ENCODE peak calls at places on chromosomes 11 and 22, in seven cellular contexts. One of them, this sample, is unnamed.

GRCh38 chr22:40183029-40183581 is 5.4 kb downstream of the TNRC6B start:
- DNase-seq in A549: no peak
- DNase-seq in ovary: no peak
- DNase-seq in psoas muscle: no peak
- DNase-seq in pancreas: no peak
- DNase-seq in SJCRH30: peak; percentile 60
- DNase-seq in CD8-positive, alpha-beta memory T cell: peak; percentile 33
- DNase-seq in this sample: no peak

GRCh38 chr11:88064097-88064705 is 111.0 kb downstream of the RAB38 start:
- DNase-seq in A549: no peak
- DNase-seq in ovary: no peak
- DNase-seq in psoas muscle: no peak
- DNase-seq in pancreas: no peak
- DNase-seq in SJCRH30: peak; percentile 39
- DNase-seq in CD8-positive, alpha-beta memory T cell: no peak
- DNase-seq in this sample: no peak

GRCh38 chr11:103929168-103929903 is 107.1 kb upstream of the DDI1 start:
- DNase-seq in A549: no peak
- DNase-seq in ovary: no peak
- DNase-seq in psoas muscle: no peak
- DNase-seq in pancreas: no peak
- DNase-seq in SJCRH30: no peak
- DNase-seq in CD8-positive, alpha-beta memory T cell: no peak
- DNase-seq in this sample: no peak

GRCh38 chr22:43152001-43152354 is 619 bp downstream of the TSPO start:
- DNase-seq in A549: no peak
- DNase-seq in ovary: no peak
- DNase-seq in psoas muscle: no peak
- DNase-seq in pancreas: no peak
- DNase-seq in SJCRH30: no peak
- DNase-seq in CD8-positive, alpha-beta memory T cell: no peak
- DNase-seq in this sample: no peak

GRCh38 chr11:119254239-119254638 is 48.1 kb downstream of the CBL start:
- DNase-seq in A549: no peak
- DNase-seq in ovary: no peak
- DNase-seq in psoas muscle: no peak
- DNase-seq in pancreas: no peak
- DNase-seq in SJCRH30: no peak
- DNase-seq in CD8-positive, alpha-beta memory T cell: no peak
- DNase-seq in this sample: no peak

GRCh38 chr11:69958308-69958707 is 119.8 kb upstream of the ANO1 start:
- DNase-seq in A549: no peak
- DNase-seq in ovary: no peak
- DNase-seq in psoas muscle: no peak
- DNase-seq in pancreas: no peak
- DNase-seq in SJCRH30: no peak
- DNase-seq in CD8-positive, alpha-beta memory T cell: no peak
- DNase-seq in this sample: no peak

GRCh38 chr11:131483877-131484276 is 113.5 kb downstream of the NTM start:
- DNase-seq in A549: no peak
- DNase-seq in ovary: no peak
- DNase-seq in psoas muscle: no peak
- DNase-seq in pancreas: no peak
- DNase-seq in SJCRH30: no peak
- DNase-seq in CD8-positive, alpha-beta memory T cell: no peak
- DNase-seq in this sample: no peak

GRCh38 chr11:57453543-57454177 is 6.7 kb upstream of the RTN4RL2 start:
- DNase-seq in A549: no peak
- DNase-seq in ovary: no peak
- DNase-seq in psoas muscle: no peak
- DNase-seq in pancreas: no peak
- DNase-seq in SJCRH30: no peak
- DNase-seq in CD8-positive, alpha-beta memory T cell: no peak
- DNase-seq in this sample: no peak

GRCh38 chr11:65418681-65419459 is 3.7 kb upstream of the NEAT1 start:
- DNase-seq in A549: peak; percentile 98
- DNase-seq in ovary: peak; percentile 96
- DNase-seq in psoas muscle: peak; percentile 99
- DNase-seq in pancreas: peak; percentile 92
- DNase-seq in SJCRH30: peak; percentile 97
- DNase-seq in CD8-positive, alpha-beta memory T cell: peak; percentile 58
- DNase-seq in this sample: peak; percentile 98

GRCh38 chr11:101128571-101129202 is 926 bp downstream of the PGR start:
- DNase-seq in A549: no peak
- DNase-seq in ovary: peak; percentile 58
- DNase-seq in psoas muscle: peak; percentile 16
- DNase-seq in pancreas: peak; percentile 7
- DNase-seq in SJCRH30: no peak
- DNase-seq in CD8-positive, alpha-beta memory T cell: no peak
- DNase-seq in this sample: no peak

GRCh38 chr22:36201630-36202312 is at the start of gene APOL4:
- DNase-seq in A549: no peak
- DNase-seq in ovary: peak; percentile 90
- DNase-seq in psoas muscle: peak; percentile 90
- DNase-seq in pancreas: peak; percentile 69
- DNase-seq in SJCRH30: no peak
- DNase-seq in CD8-positive, alpha-beta memory T cell: no peak
- DNase-seq in this sample: peak; percentile 43

GRCh38 chr11:120272303-120272702 is 32.4 kb downstream of the POU2F3 start:
- DNase-seq in A549: no peak
- DNase-seq in ovary: no peak
- DNase-seq in psoas muscle: no peak
- DNase-seq in pancreas: no peak
- DNase-seq in SJCRH30: peak; percentile 38
- DNase-seq in CD8-positive, alpha-beta memory T cell: no peak
- DNase-seq in this sample: no peak

GRCh38 chr11:134532176-134532920 is 120.3 kb upstream of the B3GAT1 start:
- DNase-seq in A549: no peak
- DNase-seq in ovary: no peak
- DNase-seq in psoas muscle: no peak
- DNase-seq in pancreas: no peak
- DNase-seq in SJCRH30: no peak
- DNase-seq in CD8-positive, alpha-beta memory T cell: no peak
- DNase-seq in this sample: no peak

GRCh38 chr22:20523118-20523983 is 15.9 kb downstream of the MED15 start:
- DNase-seq in A549: no peak
- DNase-seq in ovary: no peak
- DNase-seq in psoas muscle: no peak
- DNase-seq in pancreas: no peak
- DNase-seq in SJCRH30: no peak
- DNase-seq in CD8-positive, alpha-beta memory T cell: peak; percentile 33
- DNase-seq in this sample: peak; percentile 49

GRCh38 chr11:46445887-46446286 is 54.3 kb upstream of the CHRM4 start:
- DNase-seq in A549: no peak
- DNase-seq in ovary: no peak
- DNase-seq in psoas muscle: no peak
- DNase-seq in pancreas: no peak
- DNase-seq in SJCRH30: no peak
- DNase-seq in CD8-positive, alpha-beta memory T cell: no peak
- DNase-seq in this sample: no peak

GRCh38 chr11:92685049-92685448 is 284.4 kb upstream of the MTNR1B start:
- DNase-seq in A549: no peak
- DNase-seq in ovary: no peak
- DNase-seq in psoas muscle: no peak
- DNase-seq in pancreas: no peak
- DNase-seq in SJCRH30: no peak
- DNase-seq in CD8-positive, alpha-beta memory T cell: no peak
- DNase-seq in this sample: no peak

DNA sequence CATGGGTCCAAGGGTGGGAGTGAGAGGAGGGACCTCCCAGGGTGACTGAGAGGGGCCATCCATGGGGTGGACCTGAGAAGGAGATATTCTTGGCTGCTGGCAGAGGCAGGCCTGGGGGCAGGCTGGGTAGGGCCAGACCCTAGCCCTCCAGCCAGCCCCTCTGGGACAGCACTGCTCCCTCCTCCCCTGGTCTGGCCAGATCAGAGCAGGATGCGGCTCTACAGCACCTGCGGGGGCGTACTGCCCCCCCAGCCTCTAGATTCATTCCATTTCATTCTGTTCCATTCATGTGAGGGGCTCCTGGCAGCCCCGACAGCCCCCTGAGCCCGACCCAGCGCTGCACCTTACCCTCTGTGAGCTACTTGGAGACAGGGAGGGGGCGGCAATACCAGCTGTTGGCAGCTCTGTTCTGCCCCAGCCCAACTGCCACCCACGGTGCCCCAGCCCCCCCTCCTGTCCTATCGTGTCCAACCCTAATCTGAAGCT is 34.3 kb upstream of the MYRF start:
- DNase-seq in A549: no peak
- DNase-seq in ovary: no peak
- DNase-seq in psoas muscle: no peak
- DNase-seq in pancreas: no peak
- DNase-seq in SJCRH30: no peak
- DNase-seq in CD8-positive, alpha-beta memory T cell: no peak
- DNase-seq in this sample: no peak
- H3K4me3 ChIP-seq in A549: no peak overlapping the region
- H3K4me3 ChIP-seq in ovary: peak overlapping the region; percentile 48
- H3K4me3 ChIP-seq in psoas muscle: peak overlapping the region; percentile 50
- H3K4me3 ChIP-seq in pancreas: no peak overlapping the region
- H3K4me3 ChIP-seq in SJCRH30: peak overlapping the region; percentile 70
- H3K4me3 ChIP-seq in CD8-positive, alpha-beta memory T cell: no peak overlapping the region
- H3K4me3 ChIP-seq in this sample: no peak overlapping the region

GRCh38 chr22:47247609-47248240 is 485.3 kb downstream of the TBC1D22A start:
- DNase-seq in A549: no peak
- DNase-seq in ovary: no peak
- DNase-seq in psoas muscle: no peak
- DNase-seq in pancreas: no peak
- DNase-seq in SJCRH30: no peak
- DNase-seq in CD8-positive, alpha-beta memory T cell: no peak
- DNase-seq in this sample: no peak

GRCh38 chr22:47245286-47245685 is 482.8 kb downstream of the TBC1D22A start:
- DNase-seq in A549: no peak
- DNase-seq in ovary: no peak
- DNase-seq in psoas muscle: no peak
- DNase-seq in pancreas: no peak
- DNase-seq in SJCRH30: no peak
- DNase-seq in CD8-positive, alpha-beta memory T cell: no peak
- DNase-seq in this sample: no peak

GRCh38 chr22:47249370-47249928 is 487.0 kb downstream of the TBC1D22A start:
- DNase-seq in A549: no peak
- DNase-seq in ovary: no peak
- DNase-seq in psoas muscle: no peak
- DNase-seq in pancreas: no peak
- DNase-seq in SJCRH30: no peak
- DNase-seq in CD8-positive, alpha-beta memory T cell: no peak
- DNase-seq in this sample: no peak

GRCh38 chr22:47248925-47249324 is 486.5 kb downstream of the TBC1D22A start:
- DNase-seq in A549: no peak
- DNase-seq in ovary: no peak
- DNase-seq in psoas muscle: no peak
- DNase-seq in pancreas: no peak
- DNase-seq in SJCRH30: no peak
- DNase-seq in CD8-positive, alpha-beta memory T cell: no peak
- DNase-seq in this sample: no peak

DNA sequence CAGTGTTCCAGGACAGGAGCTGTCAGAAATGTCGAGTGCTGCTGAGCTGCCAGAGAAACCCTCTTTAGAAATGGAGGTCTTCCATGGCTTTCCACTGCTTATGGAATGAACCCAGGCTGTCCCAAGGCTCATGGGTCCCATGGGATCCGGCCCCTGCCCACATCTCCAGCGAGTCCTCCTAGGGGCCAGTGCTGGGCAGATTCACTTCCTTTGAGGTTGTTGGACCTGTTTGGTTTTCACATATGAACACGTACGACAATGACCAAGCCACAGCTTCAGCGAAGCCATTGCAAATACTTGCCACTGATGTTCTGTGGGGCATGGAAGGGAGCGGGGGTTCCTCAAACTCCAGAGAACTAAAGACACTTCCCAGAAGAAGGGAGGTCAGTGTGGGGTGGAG is 483.3 kb downstream of the TBC1D22A start:
- DNase-seq in A549: no peak
- DNase-seq in ovary: no peak
- DNase-seq in psoas muscle: no peak
- DNase-seq in pancreas: no peak
- DNase-seq in SJCRH30: no peak
- DNase-seq in CD8-positive, alpha-beta memory T cell: no peak
- DNase-seq in this sample: no peak
- H3K9me3 ChIP-seq in A549: peaks cover 6% of the 10 kb centered on the region
- H3K9me3 ChIP-seq in ovary: no peaks in the 10 kb centered on the region
- H3K9me3 ChIP-seq in psoas muscle: no peaks in the 10 kb centered on the region
- H3K9me3 ChIP-seq in pancreas: no peaks in the 10 kb centered on the region
- H3K9me3 ChIP-seq in SJCRH30: no peaks in the 10 kb centered on the region
- H3K9me3 ChIP-seq in CD8-positive, alpha-beta memory T cell: no peaks in the 10 kb centered on the region
- H3K9me3 ChIP-seq in this sample: no peaks in the 10 kb centered on the region

DNA sequence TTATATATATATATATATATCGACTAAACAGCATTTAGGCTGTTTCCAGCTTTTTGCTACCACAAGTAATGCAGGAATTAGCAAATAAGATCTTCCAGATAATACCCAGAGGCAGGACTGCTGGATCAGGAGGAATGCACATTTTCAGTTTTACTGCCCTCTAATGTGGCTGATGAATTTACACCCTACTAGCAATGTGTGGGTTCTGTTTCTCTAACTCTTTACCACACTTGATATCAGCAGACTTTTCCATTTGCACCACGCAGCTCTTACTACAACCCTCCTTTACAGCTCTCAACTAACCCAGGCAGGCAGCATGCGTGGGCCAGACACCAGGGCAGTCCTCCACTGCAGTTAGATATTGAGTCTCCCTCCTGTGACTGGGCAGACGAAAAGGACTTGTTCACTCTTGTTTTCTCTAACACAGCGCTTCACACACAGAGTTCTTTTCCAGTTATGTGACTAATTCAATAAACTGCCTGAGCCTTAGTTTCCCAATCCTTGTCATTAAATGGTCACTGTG is 67.7 kb downstream of the IGLL5 start:
- DNase-seq in A549: no peak
- DNase-seq in ovary: no peak
- DNase-seq in psoas muscle: no peak
- DNase-seq in pancreas: no peak
- DNase-seq in SJCRH30: peak; percentile 45
- DNase-seq in CD8-positive, alpha-beta memory T cell: no peak
- DNase-seq in this sample: no peak
- H3K27ac ChIP-seq in A549: no peak overlapping the region
- H3K27ac ChIP-seq in ovary: no peak overlapping the region
- H3K27ac ChIP-seq in psoas muscle: no peak overlapping the region
- H3K27ac ChIP-seq in pancreas: no peak overlapping the region
- H3K27ac ChIP-seq in SJCRH30: no peak overlapping the region
- H3K27ac ChIP-seq in CD8-positive, alpha-beta memory T cell: no peak overlapping the region
- H3K27ac ChIP-seq in this sample: no peak overlapping the region

GRCh38 chr11:95508219-95508880 is 277.3 kb upstream of the SESN3 start:
- DNase-seq in A549: no peak
- DNase-seq in ovary: no peak
- DNase-seq in psoas muscle: no peak
- DNase-seq in pancreas: no peak
- DNase-seq in SJCRH30: peak; percentile 8
- DNase-seq in CD8-positive, alpha-beta memory T cell: no peak
- DNase-seq in this sample: no peak
- H3K4me3 ChIP-seq in A549: no peak overlapping the region
- H3K4me3 ChIP-seq in ovary: no peak overlapping the region
- H3K4me3 ChIP-seq in psoas muscle: no peak overlapping the region
- H3K4me3 ChIP-seq in pancreas: no peak overlapping the region
- H3K4me3 ChIP-seq in SJCRH30: no peak overlapping the region
- H3K4me3 ChIP-seq in CD8-positive, alpha-beta memory T cell: no peak overlapping the region
- H3K4me3 ChIP-seq in this sample: no peak overlapping the region

GRCh38 chr11:40683010-40683409 is 776.4 kb downstream of the LRRC4C start:
- DNase-seq in A549: no peak
- DNase-seq in ovary: no peak
- DNase-seq in psoas muscle: no peak
- DNase-seq in pancreas: no peak
- DNase-seq in SJCRH30: no peak
- DNase-seq in CD8-positive, alpha-beta memory T cell: no peak
- DNase-seq in this sample: no peak
- H3K9me3 ChIP-seq in A549: no peaks in the 10 kb centered on the region
- H3K9me3 ChIP-seq in ovary: no peaks in the 10 kb centered on the region
- H3K9me3 ChIP-seq in psoas muscle: no peaks in the 10 kb centered on the region
- H3K9me3 ChIP-seq in pancreas: no peaks in the 10 kb centered on the region
- H3K9me3 ChIP-seq in SJCRH30: no peaks in the 10 kb centered on the region
- H3K9me3 ChIP-seq in CD8-positive, alpha-beta memory T cell: no peaks in the 10 kb centered on the region
- H3K9me3 ChIP-seq in this sample: peaks cover 5% of the 10 kb centered on the region